ENCODE peak calls at places on chromosome X, in five cellular contexts. One of them, this sample, is unnamed.

GRCh38 chrX:11881485-11882170 is 123.6 kb downstream of the MSL3 start:
- DNase-seq in frontal cortex: no peak
- DNase-seq in uterus: no peak
- DNase-seq in sigmoid colon: no peak
- DNase-seq in globus pallidus: no peak
- DNase-seq in this sample: no peak

GRCh38 chrX:17689971-17690409 is 47.3 kb upstream of the SCML1 start:
- DNase-seq in uterus: peak
- DNase-seq in sigmoid colon: no peak
- DNase-seq in frontal cortex: peak
- DNase-seq in globus pallidus: peak
- DNase-seq in this sample: peak

GRCh38 chrX:40244980-40245379 is 147.2 kb upstream of the BCOR start:
- DNase-seq in uterus: no peak
- DNase-seq in sigmoid colon: no peak
- DNase-seq in frontal cortex: no peak
- DNase-seq in globus pallidus: no peak
- DNase-seq in this sample: no peak

GRCh38 chrX:144801786-144802185 is 445.5 kb upstream of the SPANXN1 start:
- DNase-seq in sigmoid colon: no peak
- DNase-seq in frontal cortex: no peak
- DNase-seq in uterus: no peak
- DNase-seq in globus pallidus: no peak
- DNase-seq in this sample: peak

GRCh38 chrX:65971151-65971550 is 68.7 kb downstream of the VSIG4 start:
- DNase-seq in uterus: no peak
- DNase-seq in frontal cortex: no peak
- DNase-seq in sigmoid colon: no peak
- DNase-seq in globus pallidus: no peak
- DNase-seq in this sample: no peak

GRCh38 chrX:78522601-78523000 is 136.5 kb downstream of the RTL3 start:
- DNase-seq in frontal cortex: no peak
- DNase-seq in globus pallidus: no peak
- DNase-seq in sigmoid colon: no peak
- DNase-seq in uterus: no peak
- DNase-seq in this sample: no peak

GRCh38 chrX:122238801-122239200 is 945.3 kb upstream of the GRIA3 start:
- DNase-seq in frontal cortex: no peak
- DNase-seq in sigmoid colon: no peak
- DNase-seq in globus pallidus: no peak
- DNase-seq in uterus: no peak
- DNase-seq in this sample: peak

GRCh38 chrX:52979568-52979967 is 21.2 kb upstream of the FAM156A start:
- DNase-seq in sigmoid colon: peak
- DNase-seq in globus pallidus: no peak
- DNase-seq in frontal cortex: no peak
- DNase-seq in uterus: no peak
- DNase-seq in this sample: no peak

GRCh38 chrX:119753639-119754257 is 4.6 kb upstream of the SOWAHD start:
- DNase-seq in globus pallidus: no peak
- DNase-seq in uterus: no peak
- DNase-seq in frontal cortex: no peak
- DNase-seq in sigmoid colon: no peak
- DNase-seq in this sample: peak

GRCh38 chrX:108511721-108512120 is 72.1 kb downstream of the COL4A5 start:
- DNase-seq in sigmoid colon: no peak
- DNase-seq in frontal cortex: no peak
- DNase-seq in globus pallidus: no peak
- DNase-seq in uterus: no peak
- DNase-seq in this sample: no peak

GRCh38 chrX:97211070-97211469 is 327.4 kb downstream of the RPA4 start:
- DNase-seq in sigmoid colon: no peak
- DNase-seq in globus pallidus: no peak
- DNase-seq in frontal cortex: no peak
- DNase-seq in uterus: no peak
- DNase-seq in this sample: peak

GRCh38 chrX:123755107-123755506 is 22.3 kb upstream of the THOC2 start:
- DNase-seq in frontal cortex: no peak
- DNase-seq in sigmoid colon: no peak
- DNase-seq in globus pallidus: no peak
- DNase-seq in uterus: no peak
- DNase-seq in this sample: no peak

GRCh38 chrX:102745513-102746133 is 25.1 kb downstream of the GPRASP3 start:
- DNase-seq in globus pallidus: no peak
- DNase-seq in uterus: peak
- DNase-seq in sigmoid colon: peak
- DNase-seq in frontal cortex: no peak
- DNase-seq in this sample: no peak

GRCh38 chrX:50697691-50698090 is 116.3 kb downstream of the SHROOM4 start:
- DNase-seq in sigmoid colon: no peak
- DNase-seq in globus pallidus: no peak
- DNase-seq in uterus: no peak
- DNase-seq in frontal cortex: no peak
- DNase-seq in this sample: peak

GRCh38 chrX:3403748-3404147 is 57.3 kb upstream of the MXRA5 start:
- DNase-seq in globus pallidus: no peak
- DNase-seq in sigmoid colon: no peak
- DNase-seq in frontal cortex: no peak
- DNase-seq in uterus: no peak
- DNase-seq in this sample: no peak

GRCh38 chrX:9188117-9188516 is 154.2 kb upstream of the FAM9B start:
- DNase-seq in uterus: no peak
- DNase-seq in sigmoid colon: no peak
- DNase-seq in globus pallidus: no peak
- DNase-seq in frontal cortex: no peak
- DNase-seq in this sample: no peak

GRCh38 chrX:120664081-120664480 is 34.2 kb upstream of the C1GALT1C1 start:
- DNase-seq in sigmoid colon: no peak
- DNase-seq in uterus: no peak
- DNase-seq in frontal cortex: no peak
- DNase-seq in globus pallidus: no peak
- DNase-seq in this sample: peak

GRCh38 chrX:47674776-47675175 is 15.8 kb upstream of the UXT start:
- DNase-seq in sigmoid colon: no peak
- DNase-seq in uterus: no peak
- DNase-seq in globus pallidus: no peak
- DNase-seq in frontal cortex: no peak
- DNase-seq in this sample: peak

GRCh38 chrX:1102786-1103185 is 109.7 kb downstream of the CRLF2 start:
- DNase-seq in globus pallidus: no peak
- DNase-seq in uterus: no peak
- DNase-seq in frontal cortex: no peak
- DNase-seq in sigmoid colon: no peak
- DNase-seq in this sample: no peak

GRCh38 chrX:44002569-44002968 is 29.4 kb upstream of the NDP start:
- DNase-seq in frontal cortex: no peak
- DNase-seq in uterus: no peak
- DNase-seq in globus pallidus: no peak
- DNase-seq in sigmoid colon: no peak
- DNase-seq in this sample: no peak

GRCh38 chrX:119756926-119757635 is 1.3 kb upstream of the SOWAHD start:
- DNase-seq in globus pallidus: no peak
- DNase-seq in uterus: no peak
- DNase-seq in sigmoid colon: no peak
- DNase-seq in frontal cortex: no peak
- DNase-seq in this sample: no peak

GRCh38 chrX:153398275-153398960 is 2.7 kb downstream of the PNMA6E start:
- DNase-seq in globus pallidus: no peak
- DNase-seq in uterus: no peak
- DNase-seq in frontal cortex: no peak
- DNase-seq in sigmoid colon: peak
- DNase-seq in this sample: no peak

GRCh38 chrX:129577473-129577872 is 37.4 kb downstream of the OCRL start:
- DNase-seq in globus pallidus: no peak
- DNase-seq in uterus: peak
- DNase-seq in sigmoid colon: no peak
- DNase-seq in frontal cortex: no peak
- DNase-seq in this sample: peak

GRCh38 chrX:42237956-42238355 is 314.6 kb upstream of the CASK start:
- DNase-seq in sigmoid colon: no peak
- DNase-seq in globus pallidus: no peak
- DNase-seq in uterus: no peak
- DNase-seq in frontal cortex: no peak
- DNase-seq in this sample: no peak

GRCh38 chrX:101442095-101442494 is 34.1 kb downstream of the HNRNPH2 start:
- DNase-seq in frontal cortex: no peak
- DNase-seq in uterus: no peak
- DNase-seq in globus pallidus: no peak
- DNase-seq in sigmoid colon: no peak
- DNase-seq in this sample: no peak

GRCh38 chrX:10465254-10465653 is 155.1 kb downstream of the MID1 start:
- DNase-seq in uterus: no peak
- DNase-seq in globus pallidus: no peak
- DNase-seq in frontal cortex: no peak
- DNase-seq in sigmoid colon: no peak
- DNase-seq in this sample: no peak

GRCh38 chrX:134659761-134660160 is 1.5 kb upstream of the PLAC1 start:
- DNase-seq in globus pallidus: no peak
- DNase-seq in sigmoid colon: no peak
- DNase-seq in uterus: no peak
- DNase-seq in frontal cortex: no peak
- DNase-seq in this sample: no peak

GRCh38 chrX:24498181-24498580 is 33.1 kb downstream of the PDK3 start:
- DNase-seq in uterus: peak
- DNase-seq in frontal cortex: no peak
- DNase-seq in sigmoid colon: peak
- DNase-seq in globus pallidus: no peak
- DNase-seq in this sample: peak

GRCh38 chrX:10619311-10620015 is 922 bp downstream of the MID1 start:
- DNase-seq in globus pallidus: no peak
- DNase-seq in frontal cortex: no peak
- DNase-seq in uterus: no peak
- DNase-seq in sigmoid colon: no peak
- DNase-seq in this sample: no peak

GRCh38 chrX:68994135-68994882 is 165.5 kb downstream of the EFNB1 start:
- DNase-seq in sigmoid colon: no peak
- DNase-seq in frontal cortex: no peak
- DNase-seq in globus pallidus: peak
- DNase-seq in uterus: no peak
- DNase-seq in this sample: no peak

GRCh38 chrX:97389761-97390192 is 506.1 kb downstream of the RPA4 start:
- DNase-seq in frontal cortex: no peak
- DNase-seq in globus pallidus: no peak
- DNase-seq in uterus: no peak
- DNase-seq in sigmoid colon: no peak
- DNase-seq in this sample: peak

GRCh38 chrX:117996918-117997480 is 119.6 kb downstream of the KLHL13 start:
- DNase-seq in sigmoid colon: no peak
- DNase-seq in frontal cortex: peak
- DNase-seq in globus pallidus: no peak
- DNase-seq in uterus: no peak
- DNase-seq in this sample: peak

GRCh38 chrX:85379174-85379907 is at the start of gene POF1B:
- DNase-seq in globus pallidus: no peak
- DNase-seq in sigmoid colon: no peak
- DNase-seq in uterus: no peak
- DNase-seq in frontal cortex: no peak
- DNase-seq in this sample: peak

GRCh38 chrX:69130448-69130847 is 34.8 kb downstream of the PJA1 start:
- DNase-seq in sigmoid colon: no peak
- DNase-seq in uterus: no peak
- DNase-seq in globus pallidus: no peak
- DNase-seq in frontal cortex: no peak
- DNase-seq in this sample: no peak

GRCh38 chrX:16466640-16467432 is 183.1 kb upstream of the S100G start:
- DNase-seq in sigmoid colon: no peak
- DNase-seq in frontal cortex: no peak
- DNase-seq in uterus: no peak
- DNase-seq in globus pallidus: no peak
- DNase-seq in this sample: peak

GRCh38 chrX:103533428-103534216 is 14.3 kb upstream of the RAB40A start:
- DNase-seq in sigmoid colon: peak
- DNase-seq in frontal cortex: peak
- DNase-seq in globus pallidus: peak
- DNase-seq in uterus: peak
- DNase-seq in this sample: peak

GRCh38 chrX:109936598-109936997 is 66.3 kb upstream of the TMEM164 start:
- DNase-seq in sigmoid colon: no peak
- DNase-seq in uterus: no peak
- DNase-seq in globus pallidus: no peak
- DNase-seq in frontal cortex: no peak
- DNase-seq in this sample: no peak

GRCh38 chrX:5051831-5052491 is 1176.7 kb downstream of the NLGN4X start:
- DNase-seq in sigmoid colon: peak
- DNase-seq in uterus: peak
- DNase-seq in frontal cortex: no peak
- DNase-seq in globus pallidus: peak
- DNase-seq in this sample: peak